ENCODE peak calls at places on chromosomes 3 and 15, in five cellular contexts. F, L, V, R and I are unnamed samples.

GRCh38 chr15:72057548-72058091 is 60.3 kb downstream of the MYO9A start:
- DNase-seq in F (no peak), L (no peak), V (no peak), R (no peak), I (no peak)

GRCh38 chr15:72229947-72230196 is 1.1 kb downstream of the PKM start:
- DNase-seq in F (no peak), L (no peak), V (no peak), R (no peak), I (no peak)

GRCh38 chr3:76554717-76555116 is 485.2 kb upstream of the ROBO2 start:
- DNase-seq in F (no peak), L (no peak), V (no peak), R (no peak), I (no peak)

GRCh38 chr15:82111918-82112317 is 66.1 kb upstream of the MEX3B start:
- DNase-seq in F (no peak), L (no peak), V (no peak), R (no peak), I (no peak)

GRCh38 chr3:16179771-16180736 is 5.6 kb downstream of the GALNT15 start:
- DNase-seq in F (no peak), L (no peak), V (peak; percentile 65), R (no peak), I (no peak)

GRCh38 chr15:39629376-39629775 is 48.5 kb downstream of the THBS1 start:
- DNase-seq in F (no peak), L (peak; percentile 58), V (no peak), R (no peak), I (no peak)

GRCh38 chr15:44782516-44782915 is 46.2 kb downstream of the TRIM69 start:
- DNase-seq in F (no peak), L (no peak), V (no peak), R (no peak), I (no peak)

GRCh38 chr3:111227216-111227615 is 155.6 kb downstream of the NECTIN3 start:
- DNase-seq in F (no peak), L (no peak), V (no peak), R (no peak), I (no peak)

GRCh38 chr15:85414991-85415390 is 34.6 kb downstream of the AKAP13 start:
- DNase-seq in F (no peak), L (no peak), V (no peak), R (no peak), I (no peak)

GRCh38 chr15:63048986-63049665 is 6.6 kb downstream of the TPM1 start:
- DNase-seq in F (peak; percentile 30), L (peak; percentile 20), V (no peak), R (no peak), I (no peak)

GRCh38 chr3:150243466-150243865 is 164.6 kb upstream of the TSC22D2 start:
- DNase-seq in F (no peak), L (no peak), V (no peak), R (no peak), I (no peak)

GRCh38 chr15:61483599-61483998 is 254.5 kb upstream of the RORA start:
- DNase-seq in F (no peak), L (no peak), V (no peak), R (no peak), I (no peak)

GRCh38 chr3:64954995-64955636 is 267.3 kb upstream of the ADAMTS9 start:
- DNase-seq in F (no peak), L (no peak), V (no peak), R (no peak), I (no peak)

GRCh38 chr15:85543741-85544155 is 163.3 kb downstream of the AKAP13 start:
- DNase-seq in F (peak; percentile 6), L (peak; percentile 24), V (no peak), R (no peak), I (no peak)

GRCh38 chr3:184780981-184781515 is 30.9 kb upstream of the VPS8 start:
- DNase-seq in F (no peak), L (no peak), V (no peak), R (no peak), I (no peak)

GRCh38 chr3:54965746-54966145 is 37.9 kb upstream of the LRTM1 start:
- DNase-seq in F (no peak), L (no peak), V (no peak), R (no peak), I (no peak)

GRCh38 chr3:184570035-184570434 is 8.4 kb downstream of the EPHB3 start:
- DNase-seq in F (no peak), L (no peak), V (no peak), R (no peak), I (no peak)

GRCh38 chr3:63818282-63819150 is 583 bp upstream of the C3orf49 start:
- DNase-seq in F (peak; percentile 64), L (peak; percentile 49), V (no peak), R (no peak), I (peak; percentile 27)

GRCh38 chr15:64426845-64427465 is 33.4 kb upstream of the ZNF609 start:
- DNase-seq in F (peak; percentile 5), L (no peak), V (no peak), R (no peak), I (no peak)